ENCODE peak calls at places on chromosomes 4 and X, in ten cellular contexts. I is dorsolateral prefrontal cortex, K is choroid plexus epithelial cell, W is stomach, D is AG10803, E is GM12865, U is heart right ventricle, C is uterus, Z is fibroblast of mammary gland, T is fibroblast of lung. O is an unnamed sample.
A peak's percentile ranks its signal among the peaks of the same experiment; 100 is the strongest.

GRCh38 chr4:109434007-109434792 is 585 bp downstream of the SEC24B start:
- DNase-seq in I (peak; percentile 30), U (peak; percentile 51), K (peak; percentile 33), C (peak; percentile 41), Z (peak; percentile 13), D (no peak), E (peak; percentile 26), W (peak; percentile 46), T (peak; percentile 38), O (peak; percentile 21)

GRCh38 chr4:144712775-144713174 is 66.8 kb downstream of the HHIP start:
- DNase-seq in D (peak; percentile 27), E (no peak), T (peak; percentile 63), Z (peak; percentile 56), W (no peak), K (peak; percentile 55), I (no peak), C (no peak), U (no peak), O (no peak)

GRCh38 chr4:121668368-121669162 is 28.2 kb downstream of the ANXA5 start:
- DNase-seq in T (peak; percentile 94), K (peak; percentile 98), W (no peak), E (no peak), U (no peak), Z (peak; percentile 100), I (no peak), D (peak; percentile 97), C (no peak), O (peak; percentile 89)

GRCh38 chr4:181061787-181062186 is 1181.4 kb upstream of the TENM3 start:
- DNase-seq in E (no peak), D (no peak), W (no peak), K (no peak), C (no peak), Z (no peak), T (no peak), I (no peak), U (no peak), O (no peak)

GRCh38 chrX:22056235-22056634 is 24.1 kb downstream of the PHEX start:
- DNase-seq in E (no peak), W (no peak), U (no peak), C (no peak), T (no peak), D (no peak), K (no peak), Z (no peak), I (no peak), O (no peak)

GRCh38 chrX:103254171-103254824 is 657 bp downstream of the TCEAL8 start:
- DNase-seq in W (peak; percentile 42), E (peak; percentile 64), Z (peak; percentile 33), C (peak; percentile 40), K (peak; percentile 40), U (peak; percentile 31), I (peak; percentile 37), D (peak; percentile 31), T (peak; percentile 34), O (peak; percentile 35)

GRCh38 chr4:112348488-112349158 is 51.5 kb downstream of the ALPK1 start:
- DNase-seq in K (peak; percentile 75), D (peak; percentile 86), T (peak; percentile 89), W (no peak), E (no peak), U (peak; percentile 69), Z (peak; percentile 73), C (no peak), I (peak; percentile 75), O (peak; percentile 77)

GRCh38 chrX:153450114-153450948 is 4.5 kb upstream of the TREX2 start:
- DNase-seq in Z (no peak), K (no peak), C (no peak), I (no peak), E (no peak), W (no peak), T (no peak), D (no peak), U (no peak), O (no peak)

GRCh38 chr4:184647391-184648101 is 1.7 kb downstream of the CASP3 start:
- DNase-seq in K (peak; percentile 53), C (no peak), T (peak; percentile 30), E (no peak), U (no peak), Z (peak; percentile 54), I (no peak), D (peak; percentile 15), W (no peak), O (peak; percentile 36)

GRCh38 chr4:59689149-59689548 is 1511.0 kb upstream of the ADGRL3 start:
- DNase-seq in Z (no peak), K (no peak), T (no peak), U (no peak), I (no peak), C (no peak), E (no peak), W (no peak), D (no peak), O (no peak)

GRCh38 chrX:144801786-144802185 is 445.5 kb upstream of the SPANXN1 start:
- DNase-seq in K (no peak), E (no peak), D (peak; percentile 2), U (no peak), T (no peak), W (no peak), Z (peak; percentile 2), C (no peak), I (no peak), O (peak; percentile 2)

DNA sequence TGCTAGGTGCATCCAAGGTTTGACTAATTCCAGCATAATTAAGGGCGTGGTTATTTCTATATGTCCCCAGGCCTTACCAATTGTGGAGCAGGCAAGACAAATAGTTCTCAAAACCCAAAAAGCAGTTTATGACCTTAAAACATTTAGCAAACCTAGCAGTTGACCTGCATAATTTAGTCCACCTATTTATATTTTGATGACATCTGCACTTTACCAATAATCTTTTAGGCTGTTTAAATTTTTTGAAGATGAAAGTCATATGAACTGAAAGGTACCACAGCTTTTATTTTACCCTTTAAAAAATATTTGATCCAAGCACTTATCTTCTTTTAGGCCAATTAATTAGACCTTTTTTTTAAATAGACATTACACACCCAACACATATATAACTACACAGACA is 9.8 kb upstream of the ASIC5 start:
- DNase-seq in T (no peak), W (no peak), U (no peak), Z (no peak), I (no peak), D (no peak), K (no peak), E (no peak), C (no peak), O (no peak)
- TF ChIP-seq CTCF in T (no peak), W (no peak), U (no peak), Z (no peak), I (no peak), D (no peak), K (no peak), E (no peak), C (no peak), O (no peak)

GRCh38 chrX:17656556-17656955 is 80.7 kb upstream of the SCML1 start:
- DNase-seq in Z (no peak), D (no peak), E (no peak), K (no peak), W (no peak), C (no peak), T (no peak), I (no peak), U (no peak), O (no peak)

GRCh38 chrX:17654116-17654515 is 83.2 kb upstream of the SCML1 start:
- DNase-seq in K (no peak), I (no peak), D (no peak), E (peak; percentile 11), T (no peak), U (no peak), Z (no peak), W (no peak), C (no peak), O (no peak)

GRCh38 chrX:17655232-17656034 is 81.9 kb upstream of the SCML1 start:
- DNase-seq in I (peak; percentile 5), D (peak; percentile 4), U (peak; percentile 11), Z (no peak), C (no peak), W (no peak), T (peak; percentile 15), E (no peak), K (no peak), O (peak; percentile 1)

DNA sequence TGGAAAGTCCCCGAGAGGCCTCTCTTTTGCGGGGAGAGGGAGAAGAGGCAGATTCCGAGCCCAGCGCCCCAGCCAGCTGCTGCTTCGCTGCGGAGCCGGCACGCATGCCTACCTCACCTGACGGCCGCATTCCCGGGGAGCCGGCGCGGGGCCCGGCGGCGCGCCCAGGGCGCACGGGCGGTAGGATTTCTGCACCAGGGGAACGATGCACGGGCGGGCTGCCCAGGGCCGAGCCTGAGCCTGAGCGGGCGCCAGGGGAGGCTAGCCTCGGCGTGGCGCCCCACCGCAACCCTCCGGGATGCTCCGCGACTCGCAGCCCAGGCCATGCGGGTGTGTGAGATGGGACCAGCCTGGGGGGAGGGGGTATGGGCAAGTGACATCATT is 81.3 kb upstream of the SCML1 start:
- DNase-seq in D (peak; percentile 2), Z (no peak), E (no peak), T (no peak), I (no peak), U (no peak), W (no peak), C (no peak), K (no peak), O (no peak)
- H3K4me3 ChIP-seq in D (peak overlapping the region; percentile 46), Z (no peak overlapping the region), E (no peak overlapping the region), T (no peak overlapping the region), I (peak overlapping the region; percentile 42), U (peak overlapping the region; percentile 38), W (peak overlapping the region; percentile 20), C (peak overlapping the region; percentile 22), K (peak overlapping the region; percentile 38), O (no peak overlapping the region)

GRCh38 chrX:20284992-20285391 is 18.3 kb upstream of the RPS6KA3 start:
- DNase-seq in D (peak; percentile 48), C (no peak), E (no peak), I (no peak), K (no peak), W (no peak), U (no peak), Z (no peak), T (no peak), O (no peak)
- TF ChIP-seq CTCF in D (no peak), C (no peak), E (no peak), I (no peak), K (no peak), W (no peak), U (no peak), Z (no peak), T (no peak), O (no peak)

GRCh38 chrX:6225307-6226052 is 3.2 kb downstream of the NLGN4X start:
- DNase-seq in E (no peak), C (no peak), Z (no peak), K (no peak), U (no peak), I (peak; percentile 11), D (no peak), T (no peak), W (no peak), O (no peak)

GRCh38 chrX:6226053-6226645 is 2.5 kb downstream of the NLGN4X start:
- DNase-seq in C (no peak), U (no peak), K (no peak), W (no peak), T (no peak), Z (no peak), D (no peak), E (no peak), I (peak; percentile 31), O (no peak)

GRCh38 chrX:6226646-6227444 is 1.8 kb downstream of the NLGN4X start:
- DNase-seq in D (no peak), U (peak; percentile 13), W (no peak), I (peak; percentile 11), T (no peak), E (no peak), Z (no peak), K (no peak), C (no peak), O (no peak)

GRCh38 chrX:6228720-6229119 is at the start of gene NLGN4X:
- DNase-seq in I (peak; percentile 58), Z (no peak), C (no peak), W (no peak), T (no peak), E (no peak), U (no peak), D (no peak), K (no peak), O (no peak)

GRCh38 chrX:6227445-6227820 is 1.2 kb downstream of the NLGN4X start:
- DNase-seq in I (peak; percentile 6), E (no peak), K (no peak), D (no peak), W (no peak), Z (no peak), T (no peak), U (no peak), C (no peak), O (no peak)
- H3K4me3 ChIP-seq in I (peak overlapping the region; percentile 63), E (no peak overlapping the region), K (no peak overlapping the region), D (no peak overlapping the region), W (peak overlapping the region; percentile 36), Z (no peak overlapping the region), T (no peak overlapping the region), U (peak overlapping the region; percentile 50), C (peak overlapping the region; percentile 31), O (no peak overlapping the region)